ENCODE peak calls at places on chromosomes 2 and 18, in nine cellular contexts. One of them, this sample, is unnamed.

GRCh38 chr18:3885209-3885792 is 435.3 kb downstream of the TGIF1 start:
- DNase-seq in HepG2: peak; percentile 27
- DNase-seq in psoas muscle: no peak
- DNase-seq in neural progenitor cell: peak; percentile 35
- DNase-seq in cardiac fibroblast: no peak
- DNase-seq in astrocyte of the spinal cord: no peak
- DNase-seq in tibial artery: no peak
- DNase-seq in IMR-90: no peak
- DNase-seq in lung: no peak
- DNase-seq in this sample: no peak

GRCh38 chr2:148877403-148877740 is 2.3 kb downstream of the KIF5C start:
- DNase-seq in psoas muscle: no peak
- DNase-seq in tibial artery: no peak
- DNase-seq in neural progenitor cell: no peak
- DNase-seq in astrocyte of the spinal cord: no peak
- DNase-seq in lung: no peak
- DNase-seq in IMR-90: no peak
- DNase-seq in cardiac fibroblast: no peak
- DNase-seq in HepG2: no peak
- DNase-seq in this sample: no peak

GRCh38 chr2:3664925-3665324 is 6.9 kb downstream of the ALLC start:
- DNase-seq in cardiac fibroblast: no peak
- DNase-seq in psoas muscle: no peak
- DNase-seq in neural progenitor cell: no peak
- DNase-seq in lung: no peak
- DNase-seq in astrocyte of the spinal cord: no peak
- DNase-seq in IMR-90: no peak
- DNase-seq in HepG2: peak; percentile 37
- DNase-seq in tibial artery: peak; percentile 3
- DNase-seq in this sample: no peak

GRCh38 chr2:102385522-102385921 is 29.9 kb downstream of the IL18R1 start:
- DNase-seq in lung: peak; percentile 44
- DNase-seq in HepG2: no peak
- DNase-seq in IMR-90: no peak
- DNase-seq in neural progenitor cell: no peak
- DNase-seq in cardiac fibroblast: peak; percentile 21
- DNase-seq in astrocyte of the spinal cord: no peak
- DNase-seq in tibial artery: no peak
- DNase-seq in psoas muscle: no peak
- DNase-seq in this sample: no peak

GRCh38 chr18:54958711-54959625 is at the start of gene CCDC68:
- DNase-seq in astrocyte of the spinal cord: no peak
- DNase-seq in HepG2: peak; percentile 50
- DNase-seq in psoas muscle: peak; percentile 25
- DNase-seq in neural progenitor cell: peak; percentile 53
- DNase-seq in tibial artery: no peak
- DNase-seq in cardiac fibroblast: peak; percentile 60
- DNase-seq in IMR-90: no peak
- DNase-seq in lung: peak; percentile 59
- DNase-seq in this sample: no peak

GRCh38 chr2:162989507-162989906 is 150.9 kb upstream of the KCNH7 start:
- DNase-seq in cardiac fibroblast: no peak
- DNase-seq in astrocyte of the spinal cord: no peak
- DNase-seq in lung: no peak
- DNase-seq in HepG2: no peak
- DNase-seq in neural progenitor cell: no peak
- DNase-seq in psoas muscle: no peak
- DNase-seq in tibial artery: no peak
- DNase-seq in IMR-90: no peak
- DNase-seq in this sample: no peak

GRCh38 chr2:46379213-46380037 is 82.2 kb downstream of the EPAS1 start:
- DNase-seq in lung: no peak
- DNase-seq in tibial artery: no peak
- DNase-seq in cardiac fibroblast: peak; percentile 76
- DNase-seq in astrocyte of the spinal cord: no peak
- DNase-seq in HepG2: no peak
- DNase-seq in neural progenitor cell: no peak
- DNase-seq in psoas muscle: no peak
- DNase-seq in IMR-90: peak; percentile 59
- DNase-seq in this sample: no peak

GRCh38 chr18:275486-275885 is 7.6 kb upstream of the THOC1 start:
- DNase-seq in psoas muscle: no peak
- DNase-seq in neural progenitor cell: no peak
- DNase-seq in IMR-90: no peak
- DNase-seq in cardiac fibroblast: no peak
- DNase-seq in lung: no peak
- DNase-seq in tibial artery: no peak
- DNase-seq in HepG2: no peak
- DNase-seq in astrocyte of the spinal cord: no peak
- DNase-seq in this sample: no peak

GRCh38 chr2:3354986-3355385 is 22.6 kb downstream of the EIPR1 start:
- DNase-seq in astrocyte of the spinal cord: no peak
- DNase-seq in cardiac fibroblast: no peak
- DNase-seq in HepG2: no peak
- DNase-seq in IMR-90: no peak
- DNase-seq in tibial artery: no peak
- DNase-seq in psoas muscle: no peak
- DNase-seq in neural progenitor cell: no peak
- DNase-seq in lung: no peak
- DNase-seq in this sample: no peak

GRCh38 chr2:150846691-150847090 is 359.2 kb upstream of the RND3 start:
- DNase-seq in astrocyte of the spinal cord: no peak
- DNase-seq in lung: no peak
- DNase-seq in psoas muscle: no peak
- DNase-seq in cardiac fibroblast: no peak
- DNase-seq in tibial artery: no peak
- DNase-seq in HepG2: no peak
- DNase-seq in neural progenitor cell: no peak
- DNase-seq in IMR-90: no peak
- DNase-seq in this sample: no peak

GRCh38 chr2:125424386-125424785 is 1231.6 kb upstream of the GYPC start:
- DNase-seq in astrocyte of the spinal cord: no peak
- DNase-seq in neural progenitor cell: peak; percentile 51
- DNase-seq in IMR-90: no peak
- DNase-seq in tibial artery: no peak
- DNase-seq in cardiac fibroblast: no peak
- DNase-seq in psoas muscle: no peak
- DNase-seq in lung: no peak
- DNase-seq in HepG2: no peak
- DNase-seq in this sample: no peak

GRCh38 chr2:6222296-6222695 is 530.1 kb downstream of the SOX11 start:
- DNase-seq in psoas muscle: no peak
- DNase-seq in neural progenitor cell: no peak
- DNase-seq in IMR-90: no peak
- DNase-seq in astrocyte of the spinal cord: no peak
- DNase-seq in HepG2: no peak
- DNase-seq in lung: no peak
- DNase-seq in tibial artery: no peak
- DNase-seq in cardiac fibroblast: no peak
- DNase-seq in this sample: no peak

GRCh38 chr2:238924032-238924431 is 76.1 kb downstream of the TWIST2 start:
- DNase-seq in HepG2: no peak
- DNase-seq in neural progenitor cell: no peak
- DNase-seq in astrocyte of the spinal cord: no peak
- DNase-seq in IMR-90: no peak
- DNase-seq in tibial artery: no peak
- DNase-seq in cardiac fibroblast: no peak
- DNase-seq in lung: no peak
- DNase-seq in psoas muscle: no peak
- DNase-seq in this sample: no peak

GRCh38 chr2:204950695-204951094 is 405.4 kb downstream of the PARD3B start:
- DNase-seq in tibial artery: no peak
- DNase-seq in lung: no peak
- DNase-seq in IMR-90: peak; percentile 62
- DNase-seq in astrocyte of the spinal cord: peak; percentile 53
- DNase-seq in neural progenitor cell: no peak
- DNase-seq in psoas muscle: no peak
- DNase-seq in cardiac fibroblast: no peak
- DNase-seq in HepG2: no peak
- DNase-seq in this sample: peak; percentile 50

GRCh38 chr2:230762317-230762896 is 49.8 kb downstream of the CAB39 start:
- DNase-seq in psoas muscle: no peak
- DNase-seq in HepG2: peak; percentile 65
- DNase-seq in lung: no peak
- DNase-seq in astrocyte of the spinal cord: no peak
- DNase-seq in IMR-90: no peak
- DNase-seq in tibial artery: no peak
- DNase-seq in cardiac fibroblast: peak; percentile 27
- DNase-seq in neural progenitor cell: peak; percentile 62
- DNase-seq in this sample: no peak
- TF ChIP-seq CTCF in psoas muscle: peak; percentile 38
- TF ChIP-seq CTCF in HepG2: peak; percentile 75
- TF ChIP-seq CTCF in lung: peak; percentile 9
- TF ChIP-seq CTCF in astrocyte of the spinal cord: peak; percentile 76
- TF ChIP-seq CTCF in IMR-90: peak; percentile 45
- TF ChIP-seq CTCF in tibial artery: peak; percentile 13
- TF ChIP-seq CTCF in cardiac fibroblast: peak; percentile 68
- TF ChIP-seq CTCF in neural progenitor cell: peak; percentile 61
- TF ChIP-seq CTCF in this sample: peak; percentile 48

GRCh38 chr2:214379227-214379626 is 31.6 kb upstream of the VWC2L start:
- DNase-seq in lung: no peak
- DNase-seq in HepG2: no peak
- DNase-seq in tibial artery: no peak
- DNase-seq in psoas muscle: no peak
- DNase-seq in neural progenitor cell: no peak
- DNase-seq in astrocyte of the spinal cord: no peak
- DNase-seq in cardiac fibroblast: no peak
- DNase-seq in IMR-90: peak; percentile 4
- DNase-seq in this sample: no peak
- H3K4me3 ChIP-seq in lung: no peak overlapping the region
- H3K4me3 ChIP-seq in HepG2: no peak overlapping the region
- H3K4me3 ChIP-seq in tibial artery: no peak overlapping the region
- H3K4me3 ChIP-seq in psoas muscle: no peak overlapping the region
- H3K4me3 ChIP-seq in neural progenitor cell: no peak overlapping the region
- H3K4me3 ChIP-seq in astrocyte of the spinal cord: no peak overlapping the region
- H3K4me3 ChIP-seq in cardiac fibroblast: no peak overlapping the region
- H3K4me3 ChIP-seq in IMR-90: no peak overlapping the region
- H3K4me3 ChIP-seq in this sample: no peak overlapping the region

DNA sequence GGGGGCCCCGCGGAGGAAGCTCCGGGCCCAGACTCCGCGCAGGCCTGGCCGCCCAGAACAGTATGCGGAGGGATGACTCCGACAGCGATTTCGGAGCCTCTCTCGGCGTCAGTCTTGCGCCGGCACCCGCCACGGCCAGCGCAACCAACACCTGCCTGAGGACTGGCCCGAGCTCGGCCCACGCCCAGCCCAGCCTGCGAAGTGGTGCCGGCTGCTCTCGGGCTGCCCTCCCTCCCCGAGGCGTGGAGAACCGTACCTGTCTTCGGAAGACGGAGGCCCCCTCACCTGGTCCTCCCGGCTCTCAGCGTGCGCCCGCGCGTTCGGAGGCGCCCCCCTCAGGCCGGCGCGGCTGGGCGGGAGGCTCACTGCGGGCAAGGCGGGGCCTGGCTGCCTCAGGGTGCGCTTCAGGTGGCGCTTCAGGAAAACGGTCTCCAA is at the start of gene M1AP:
- DNase-seq in astrocyte of the spinal cord: no peak
- DNase-seq in cardiac fibroblast: no peak
- DNase-seq in neural progenitor cell: peak; percentile 44
- DNase-seq in psoas muscle: no peak
- DNase-seq in IMR-90: no peak
- DNase-seq in tibial artery: no peak
- DNase-seq in lung: no peak
- DNase-seq in HepG2: no peak
- DNase-seq in this sample: no peak
- TF ChIP-seq CTCF in astrocyte of the spinal cord: peak; percentile 28
- TF ChIP-seq CTCF in cardiac fibroblast: no peak
- TF ChIP-seq CTCF in neural progenitor cell: peak; percentile 46
- TF ChIP-seq CTCF in psoas muscle: no peak
- TF ChIP-seq CTCF in IMR-90: no peak
- TF ChIP-seq CTCF in tibial artery: no peak
- TF ChIP-seq CTCF in lung: no peak
- TF ChIP-seq CTCF in HepG2: no peak
- TF ChIP-seq CTCF in this sample: no peak

DNA sequence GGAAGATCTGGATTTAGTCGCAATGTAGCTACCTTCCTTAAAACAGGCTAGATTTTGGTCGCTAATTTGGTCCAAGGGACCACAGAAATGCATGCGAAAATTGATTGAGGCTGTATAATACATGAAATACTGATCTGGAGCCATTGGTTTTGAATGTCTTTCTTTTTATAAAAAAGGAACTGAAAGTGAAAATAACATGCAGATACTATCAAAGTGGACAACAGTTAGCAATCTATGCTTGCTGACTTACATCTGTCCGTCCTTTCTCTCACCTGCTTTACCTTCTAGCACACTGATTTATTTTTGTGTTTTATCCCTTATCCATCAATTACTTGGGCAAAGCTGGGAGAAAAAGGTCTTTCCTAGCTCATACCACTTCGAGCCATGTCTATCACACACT is 1459.8 kb upstream of the ACVR2A start:
- DNase-seq in HepG2: no peak
- DNase-seq in astrocyte of the spinal cord: no peak
- DNase-seq in neural progenitor cell: no peak
- DNase-seq in IMR-90: no peak
- DNase-seq in cardiac fibroblast: no peak
- DNase-seq in lung: no peak
- DNase-seq in psoas muscle: no peak
- DNase-seq in tibial artery: no peak
- DNase-seq in this sample: no peak
- H3K4me3 ChIP-seq in HepG2: no peak overlapping the region
- H3K4me3 ChIP-seq in astrocyte of the spinal cord: no peak overlapping the region
- H3K4me3 ChIP-seq in neural progenitor cell: no peak overlapping the region
- H3K4me3 ChIP-seq in IMR-90: no peak overlapping the region
- H3K4me3 ChIP-seq in cardiac fibroblast: no peak overlapping the region
- H3K4me3 ChIP-seq in lung: no peak overlapping the region
- H3K4me3 ChIP-seq in psoas muscle: no peak overlapping the region
- H3K4me3 ChIP-seq in tibial artery: no peak overlapping the region
- H3K4me3 ChIP-seq in this sample: no peak overlapping the region

GRCh38 chr18:74040459-74041332 is 106.9 kb downstream of the FBXO15 start:
- DNase-seq in tibial artery: no peak
- DNase-seq in HepG2: peak; percentile 28
- DNase-seq in lung: peak; percentile 55
- DNase-seq in psoas muscle: no peak
- DNase-seq in astrocyte of the spinal cord: no peak
- DNase-seq in neural progenitor cell: peak; percentile 66
- DNase-seq in cardiac fibroblast: peak; percentile 1
- DNase-seq in IMR-90: peak; percentile 11
- DNase-seq in this sample: peak; percentile 18
- TF ChIP-seq CTCF in tibial artery: no peak
- TF ChIP-seq CTCF in HepG2: peak; percentile 84
- TF ChIP-seq CTCF in lung: no peak
- TF ChIP-seq CTCF in psoas muscle: peak; percentile 14
- TF ChIP-seq CTCF in astrocyte of the spinal cord: peak; percentile 52
- TF ChIP-seq CTCF in neural progenitor cell: peak; percentile 75
- TF ChIP-seq CTCF in cardiac fibroblast: peak; percentile 39
- TF ChIP-seq CTCF in IMR-90: peak; percentile 47
- TF ChIP-seq CTCF in this sample: peak; percentile 61